ENCODE peak calls at places on chromosome 6, in six cellular contexts. One of them, this sample, is unnamed. For H3K4me1, the result is how much of the 10 kb centered on the place peaks cover.

GRCh38 chr6:137217801-137218472 is 1.2 kb downstream of the IFNGR1 start:
- DNase-seq in CD8-positive, alpha-beta memory T cell: no peak
- DNase-seq in spleen: peak
- DNase-seq in heart right ventricle: peak
- DNase-seq in pancreas: no peak
- DNase-seq in PC-3: peak
- DNase-seq in this sample: no peak

GRCh38 chr6:79777713-79778579 is 146.8 kb downstream of the SH3BGRL2 start:
- DNase-seq in CD8-positive, alpha-beta memory T cell: peak
- DNase-seq in spleen: peak
- DNase-seq in heart right ventricle: peak
- DNase-seq in pancreas: peak
- DNase-seq in PC-3: peak
- DNase-seq in this sample: peak

GRCh38 chr6:110033101-110033500 is 55.0 kb downstream of the GPR6 start:
- DNase-seq in CD8-positive, alpha-beta memory T cell: no peak
- DNase-seq in spleen: no peak
- DNase-seq in heart right ventricle: no peak
- DNase-seq in pancreas: no peak
- DNase-seq in PC-3: no peak
- DNase-seq in this sample: no peak

GRCh38 chr6:39495023-39495422 is 172.5 kb upstream of the KCNK16 start:
- DNase-seq in CD8-positive, alpha-beta memory T cell: no peak
- DNase-seq in spleen: no peak
- DNase-seq in heart right ventricle: no peak
- DNase-seq in pancreas: no peak
- DNase-seq in PC-3: no peak
- DNase-seq in this sample: no peak

GRCh38 chr6:122726649-122727048 is 52.9 kb upstream of the FABP7 start:
- DNase-seq in CD8-positive, alpha-beta memory T cell: no peak
- DNase-seq in spleen: no peak
- DNase-seq in heart right ventricle: no peak
- DNase-seq in pancreas: no peak
- DNase-seq in PC-3: peak
- DNase-seq in this sample: no peak

GRCh38 chr6:6984585-6985366 is 123.0 kb upstream of the RREB1 start:
- DNase-seq in CD8-positive, alpha-beta memory T cell: no peak
- DNase-seq in spleen: no peak
- DNase-seq in heart right ventricle: no peak
- DNase-seq in pancreas: no peak
- DNase-seq in PC-3: no peak
- DNase-seq in this sample: no peak

GRCh38 chr6:108526739-108527174 is 34.0 kb upstream of the FOXO3 start:
- DNase-seq in CD8-positive, alpha-beta memory T cell: no peak
- DNase-seq in spleen: no peak
- DNase-seq in heart right ventricle: no peak
- DNase-seq in pancreas: peak
- DNase-seq in PC-3: peak
- DNase-seq in this sample: peak

GRCh38 chr6:151285121-151285520 is 45.4 kb downstream of the AKAP12 start:
- DNase-seq in CD8-positive, alpha-beta memory T cell: no peak
- DNase-seq in spleen: no peak
- DNase-seq in heart right ventricle: peak
- DNase-seq in pancreas: no peak
- DNase-seq in PC-3: peak
- DNase-seq in this sample: no peak

GRCh38 chr6:17584241-17584803 is 15.8 kb upstream of the FAM8A1 start:
- DNase-seq in CD8-positive, alpha-beta memory T cell: no peak
- DNase-seq in spleen: no peak
- DNase-seq in heart right ventricle: peak
- DNase-seq in pancreas: peak
- DNase-seq in PC-3: peak
- DNase-seq in this sample: no peak

GRCh38 chr6:121504227-121504626 is 68.8 kb downstream of the GJA1 start:
- DNase-seq in CD8-positive, alpha-beta memory T cell: no peak
- DNase-seq in spleen: no peak
- DNase-seq in heart right ventricle: no peak
- DNase-seq in pancreas: no peak
- DNase-seq in PC-3: peak
- DNase-seq in this sample: peak

GRCh38 chr6:31763617-31763940 is 1.1 kb downstream of the SAPCD1 start:
- DNase-seq in CD8-positive, alpha-beta memory T cell: no peak
- DNase-seq in spleen: no peak
- DNase-seq in heart right ventricle: peak
- DNase-seq in pancreas: no peak
- DNase-seq in PC-3: peak
- DNase-seq in this sample: peak

GRCh38 chr6:169173532-169174268 is 79.9 kb downstream of the THBS2 start:
- DNase-seq in CD8-positive, alpha-beta memory T cell: no peak
- DNase-seq in spleen: no peak
- DNase-seq in heart right ventricle: no peak
- DNase-seq in pancreas: no peak
- DNase-seq in PC-3: peak
- DNase-seq in this sample: peak

GRCh38 chr6:27188206-27188884 is 59.2 kb upstream of the PRSS16 start:
- DNase-seq in CD8-positive, alpha-beta memory T cell: no peak
- DNase-seq in spleen: peak
- DNase-seq in heart right ventricle: peak
- DNase-seq in pancreas: peak
- DNase-seq in PC-3: peak
- DNase-seq in this sample: peak

GRCh38 chr6:22026160-22026678 is 270.6 kb downstream of the PRL start:
- DNase-seq in CD8-positive, alpha-beta memory T cell: no peak
- DNase-seq in spleen: no peak
- DNase-seq in heart right ventricle: no peak
- DNase-seq in pancreas: no peak
- DNase-seq in PC-3: no peak
- DNase-seq in this sample: no peak

GRCh38 chr6:27605401-27606342 is 132.8 kb upstream of the ZNF184 start:
- DNase-seq in CD8-positive, alpha-beta memory T cell: no peak
- DNase-seq in spleen: no peak
- DNase-seq in heart right ventricle: no peak
- DNase-seq in pancreas: no peak
- DNase-seq in PC-3: peak
- DNase-seq in this sample: peak

DNA sequence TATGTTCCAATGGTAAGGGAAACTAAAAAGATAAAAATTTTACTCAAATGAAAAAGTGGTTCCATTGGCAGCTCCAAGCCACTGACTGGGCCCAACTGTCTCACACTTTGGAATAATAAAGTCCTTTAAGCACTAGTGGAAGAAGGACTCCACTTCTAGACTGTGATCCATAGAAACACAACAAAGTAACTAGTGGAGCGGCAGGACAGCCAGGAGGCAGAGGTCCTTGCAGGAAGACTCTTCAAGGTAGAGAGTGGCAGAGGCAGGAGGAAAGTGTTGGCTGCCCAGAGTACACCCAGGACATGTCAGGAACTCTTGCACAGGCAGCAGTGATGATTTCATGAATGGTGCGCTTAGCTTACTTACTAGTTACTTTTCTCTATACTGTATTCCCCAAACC is 65.0 kb upstream of the CCN6 start:
- DNase-seq in CD8-positive, alpha-beta memory T cell: no peak
- DNase-seq in spleen: no peak
- DNase-seq in heart right ventricle: no peak
- DNase-seq in pancreas: no peak
- DNase-seq in PC-3: no peak
- DNase-seq in this sample: no peak
- H3K4me1 ChIP-seq in CD8-positive, alpha-beta memory T cell: half or more
- H3K4me1 ChIP-seq in spleen: under half
- H3K4me1 ChIP-seq in heart right ventricle: under half
- H3K4me1 ChIP-seq in pancreas: under half
- H3K4me1 ChIP-seq in PC-3: under half
- H3K4me1 ChIP-seq in this sample: under half

GRCh38 chr6:41730531-41731436 is 4.6 kb downstream of the TFEB start:
- DNase-seq in CD8-positive, alpha-beta memory T cell: no peak
- DNase-seq in spleen: peak
- DNase-seq in heart right ventricle: no peak
- DNase-seq in pancreas: no peak
- DNase-seq in PC-3: no peak
- DNase-seq in this sample: no peak
- H3K4me1 ChIP-seq in CD8-positive, alpha-beta memory T cell: half or more
- H3K4me1 ChIP-seq in spleen: half or more
- H3K4me1 ChIP-seq in heart right ventricle: half or more
- H3K4me1 ChIP-seq in pancreas: under half
- H3K4me1 ChIP-seq in PC-3: under half
- H3K4me1 ChIP-seq in this sample: under half

GRCh38 chr6:129683606-129684322 is 26.2 kb downstream of the ARHGAP18 start:
- DNase-seq in CD8-positive, alpha-beta memory T cell: peak
- DNase-seq in spleen: peak
- DNase-seq in heart right ventricle: peak
- DNase-seq in pancreas: peak
- DNase-seq in PC-3: peak
- DNase-seq in this sample: peak
- H3K4me1 ChIP-seq in CD8-positive, alpha-beta memory T cell: under half
- H3K4me1 ChIP-seq in spleen: half or more
- H3K4me1 ChIP-seq in heart right ventricle: under half
- H3K4me1 ChIP-seq in pancreas: under half
- H3K4me1 ChIP-seq in PC-3: under half
- H3K4me1 ChIP-seq in this sample: under half

GRCh38 chr6:138863331-138863730 is 67.4 kb downstream of the ECT2L start:
- DNase-seq in CD8-positive, alpha-beta memory T cell: no peak
- DNase-seq in spleen: no peak
- DNase-seq in heart right ventricle: peak
- DNase-seq in pancreas: no peak
- DNase-seq in PC-3: no peak
- DNase-seq in this sample: no peak
- H3K4me1 ChIP-seq in CD8-positive, alpha-beta memory T cell: under half
- H3K4me1 ChIP-seq in spleen: under half
- H3K4me1 ChIP-seq in heart right ventricle: under half
- H3K4me1 ChIP-seq in pancreas: under half
- H3K4me1 ChIP-seq in PC-3: under half
- H3K4me1 ChIP-seq in this sample: under half

GRCh38 chr6:119319694-119320093 is 29.9 kb downstream of the MAN1A1 start:
- DNase-seq in CD8-positive, alpha-beta memory T cell: no peak
- DNase-seq in spleen: no peak
- DNase-seq in heart right ventricle: no peak
- DNase-seq in pancreas: no peak
- DNase-seq in PC-3: no peak
- DNase-seq in this sample: no peak

GRCh38 chr6:119323926-119324325 is 25.6 kb downstream of the MAN1A1 start:
- DNase-seq in CD8-positive, alpha-beta memory T cell: no peak
- DNase-seq in spleen: no peak
- DNase-seq in heart right ventricle: no peak
- DNase-seq in pancreas: no peak
- DNase-seq in PC-3: no peak
- DNase-seq in this sample: no peak

GRCh38 chr6:119322715-119323350 is 26.7 kb downstream of the MAN1A1 start:
- DNase-seq in CD8-positive, alpha-beta memory T cell: peak
- DNase-seq in spleen: no peak
- DNase-seq in heart right ventricle: no peak
- DNase-seq in pancreas: no peak
- DNase-seq in PC-3: no peak
- DNase-seq in this sample: no peak

GRCh38 chr6:119323478-119323877 is 26.1 kb downstream of the MAN1A1 start:
- DNase-seq in CD8-positive, alpha-beta memory T cell: no peak
- DNase-seq in spleen: no peak
- DNase-seq in heart right ventricle: no peak
- DNase-seq in pancreas: no peak
- DNase-seq in PC-3: no peak
- DNase-seq in this sample: no peak

DNA sequence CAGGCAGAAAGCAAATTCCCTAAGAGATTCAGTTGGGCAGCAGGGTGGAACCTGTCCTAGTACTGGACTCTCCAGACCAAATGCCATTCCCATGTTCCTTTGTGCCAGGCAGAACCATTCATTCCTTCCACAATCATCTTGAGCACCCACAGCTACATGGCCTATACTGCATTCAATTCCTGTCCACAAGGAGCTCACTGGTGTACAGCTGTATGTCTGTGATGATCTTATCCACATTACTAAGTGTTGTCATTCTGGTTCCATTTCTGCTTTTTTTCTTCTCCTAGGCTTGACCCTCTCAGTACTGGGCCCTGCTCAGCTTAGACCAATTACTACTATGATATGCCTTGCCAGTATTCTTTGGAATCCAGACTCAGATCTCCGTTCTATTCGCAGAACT is 27.5 kb downstream of the MAN1A1 start:
- DNase-seq in CD8-positive, alpha-beta memory T cell: no peak
- DNase-seq in spleen: no peak
- DNase-seq in heart right ventricle: no peak
- DNase-seq in pancreas: no peak
- DNase-seq in PC-3: no peak
- DNase-seq in this sample: no peak
- H3K4me1 ChIP-seq in CD8-positive, alpha-beta memory T cell: under half
- H3K4me1 ChIP-seq in spleen: under half
- H3K4me1 ChIP-seq in heart right ventricle: under half
- H3K4me1 ChIP-seq in pancreas: under half
- H3K4me1 ChIP-seq in PC-3: under half
- H3K4me1 ChIP-seq in this sample: under half

GRCh38 chr6:33428219-33428890 is 8.5 kb downstream of the SYNGAP1 start:
- DNase-seq in CD8-positive, alpha-beta memory T cell: no peak
- DNase-seq in spleen: peak
- DNase-seq in heart right ventricle: no peak
- DNase-seq in pancreas: peak
- DNase-seq in PC-3: peak
- DNase-seq in this sample: no peak

GRCh38 chr6:33428891-33429744 is 9.3 kb downstream of the SYNGAP1 start:
- DNase-seq in CD8-positive, alpha-beta memory T cell: no peak
- DNase-seq in spleen: no peak
- DNase-seq in heart right ventricle: no peak
- DNase-seq in pancreas: no peak
- DNase-seq in PC-3: no peak
- DNase-seq in this sample: no peak

GRCh38 chr6:33426590-33427563 is 7.0 kb downstream of the SYNGAP1 start:
- DNase-seq in CD8-positive, alpha-beta memory T cell: peak
- DNase-seq in spleen: no peak
- DNase-seq in heart right ventricle: no peak
- DNase-seq in pancreas: no peak
- DNase-seq in PC-3: no peak
- DNase-seq in this sample: no peak

GRCh38 chr6:33425668-33426577 is 6.1 kb downstream of the SYNGAP1 start:
- DNase-seq in CD8-positive, alpha-beta memory T cell: peak
- DNase-seq in spleen: peak
- DNase-seq in heart right ventricle: peak
- DNase-seq in pancreas: peak
- DNase-seq in PC-3: peak
- DNase-seq in this sample: peak

GRCh38 chr6:33427585-33428218 is 7.8 kb downstream of the SYNGAP1 start:
- DNase-seq in CD8-positive, alpha-beta memory T cell: peak
- DNase-seq in spleen: peak
- DNase-seq in heart right ventricle: peak
- DNase-seq in pancreas: peak
- DNase-seq in PC-3: peak
- DNase-seq in this sample: peak
- H3K4me1 ChIP-seq in CD8-positive, alpha-beta memory T cell: half or more
- H3K4me1 ChIP-seq in spleen: half or more
- H3K4me1 ChIP-seq in heart right ventricle: half or more
- H3K4me1 ChIP-seq in pancreas: under half
- H3K4me1 ChIP-seq in PC-3: under half
- H3K4me1 ChIP-seq in this sample: under half